ENCODE peak calls at places on chromosomes 4 and X, in six cellular contexts. One of them, this sample, is unnamed.

GRCh38 chr4:177667687-177668086 is 225.4 kb upstream of the AGA start:
- DNase-seq in activated effector memory CD4-positive, alpha-beta T cell treated with Interleukin-2 at 50 U/mL for 16 hours: no peak
- DNase-seq in activated T-cell treated with anti-CD3 and anti-CD28 coated beads for 1 hour: no peak
- DNase-seq in naive thymus-derived CD4-positive, alpha-beta T cell: no peak
- DNase-seq in NCI-H460: peak; percentile 8
- DNase-seq in activated gamma-delta T cell treated with Interleukin-2 at 50 U/mL for 16 hours: no peak
- DNase-seq in this sample: no peak

GRCh38 chr4:19358015-19358414 is 893.7 kb upstream of the SLIT2 start:
- DNase-seq in NCI-H460: no peak
- DNase-seq in activated gamma-delta T cell treated with Interleukin-2 at 50 U/mL for 16 hours: no peak
- DNase-seq in activated T-cell treated with anti-CD3 and anti-CD28 coated beads for 1 hour: no peak
- DNase-seq in activated effector memory CD4-positive, alpha-beta T cell treated with Interleukin-2 at 50 U/mL for 16 hours: no peak
- DNase-seq in naive thymus-derived CD4-positive, alpha-beta T cell: no peak
- DNase-seq in this sample: no peak

GRCh38 chr4:101118641-101119040 is 228.7 kb downstream of the PPP3CA start:
- DNase-seq in NCI-H460: no peak
- DNase-seq in naive thymus-derived CD4-positive, alpha-beta T cell: no peak
- DNase-seq in activated gamma-delta T cell treated with Interleukin-2 at 50 U/mL for 16 hours: no peak
- DNase-seq in activated effector memory CD4-positive, alpha-beta T cell treated with Interleukin-2 at 50 U/mL for 16 hours: no peak
- DNase-seq in activated T-cell treated with anti-CD3 and anti-CD28 coated beads for 1 hour: no peak
- DNase-seq in this sample: no peak

GRCh38 chrX:386239-386767 is 404 bp downstream of the PPP2R3B start:
- DNase-seq in activated T-cell treated with anti-CD3 and anti-CD28 coated beads for 1 hour: no peak
- DNase-seq in activated effector memory CD4-positive, alpha-beta T cell treated with Interleukin-2 at 50 U/mL for 16 hours: no peak
- DNase-seq in naive thymus-derived CD4-positive, alpha-beta T cell: no peak
- DNase-seq in NCI-H460: no peak
- DNase-seq in activated gamma-delta T cell treated with Interleukin-2 at 50 U/mL for 16 hours: peak; percentile 15
- DNase-seq in this sample: no peak

GRCh38 chr4:101256222-101256621 is 91.1 kb downstream of the PPP3CA start:
- DNase-seq in activated gamma-delta T cell treated with Interleukin-2 at 50 U/mL for 16 hours: no peak
- DNase-seq in naive thymus-derived CD4-positive, alpha-beta T cell: no peak
- DNase-seq in activated effector memory CD4-positive, alpha-beta T cell treated with Interleukin-2 at 50 U/mL for 16 hours: no peak
- DNase-seq in activated T-cell treated with anti-CD3 and anti-CD28 coated beads for 1 hour: no peak
- DNase-seq in NCI-H460: no peak
- DNase-seq in this sample: peak; percentile 11

GRCh38 chrX:139931646-139932076 is 1.2 kb downstream of the ATP11C start:
- DNase-seq in activated effector memory CD4-positive, alpha-beta T cell treated with Interleukin-2 at 50 U/mL for 16 hours: no peak
- DNase-seq in naive thymus-derived CD4-positive, alpha-beta T cell: no peak
- DNase-seq in NCI-H460: no peak
- DNase-seq in activated gamma-delta T cell treated with Interleukin-2 at 50 U/mL for 16 hours: no peak
- DNase-seq in activated T-cell treated with anti-CD3 and anti-CD28 coated beads for 1 hour: no peak
- DNase-seq in this sample: no peak

GRCh38 chr4:53121304-53121865 is 244.5 kb downstream of the SCFD2 start:
- DNase-seq in NCI-H460: no peak
- DNase-seq in activated T-cell treated with anti-CD3 and anti-CD28 coated beads for 1 hour: no peak
- DNase-seq in activated effector memory CD4-positive, alpha-beta T cell treated with Interleukin-2 at 50 U/mL for 16 hours: no peak
- DNase-seq in naive thymus-derived CD4-positive, alpha-beta T cell: no peak
- DNase-seq in activated gamma-delta T cell treated with Interleukin-2 at 50 U/mL for 16 hours: no peak
- DNase-seq in this sample: no peak

GRCh38 chr4:39759569-39759968 is 61.6 kb downstream of the UBE2K start:
- DNase-seq in activated effector memory CD4-positive, alpha-beta T cell treated with Interleukin-2 at 50 U/mL for 16 hours: no peak
- DNase-seq in activated T-cell treated with anti-CD3 and anti-CD28 coated beads for 1 hour: no peak
- DNase-seq in activated gamma-delta T cell treated with Interleukin-2 at 50 U/mL for 16 hours: no peak
- DNase-seq in naive thymus-derived CD4-positive, alpha-beta T cell: no peak
- DNase-seq in NCI-H460: no peak
- DNase-seq in this sample: no peak

GRCh38 chrX:49270249-49270921 is 792 bp downstream of the PPP1R3F start:
- DNase-seq in NCI-H460: no peak
- DNase-seq in activated T-cell treated with anti-CD3 and anti-CD28 coated beads for 1 hour: no peak
- DNase-seq in naive thymus-derived CD4-positive, alpha-beta T cell: no peak
- DNase-seq in activated gamma-delta T cell treated with Interleukin-2 at 50 U/mL for 16 hours: no peak
- DNase-seq in activated effector memory CD4-positive, alpha-beta T cell treated with Interleukin-2 at 50 U/mL for 16 hours: no peak
- DNase-seq in this sample: no peak

GRCh38 chrX:17520206-17520605 is 145.2 kb downstream of the NHS start:
- DNase-seq in activated gamma-delta T cell treated with Interleukin-2 at 50 U/mL for 16 hours: no peak
- DNase-seq in activated T-cell treated with anti-CD3 and anti-CD28 coated beads for 1 hour: no peak
- DNase-seq in activated effector memory CD4-positive, alpha-beta T cell treated with Interleukin-2 at 50 U/mL for 16 hours: no peak
- DNase-seq in naive thymus-derived CD4-positive, alpha-beta T cell: no peak
- DNase-seq in NCI-H460: no peak
- DNase-seq in this sample: no peak

GRCh38 chr4:827209-828081 is 1.5 kb upstream of the CPLX1 start:
- DNase-seq in NCI-H460: no peak
- DNase-seq in naive thymus-derived CD4-positive, alpha-beta T cell: no peak
- DNase-seq in activated gamma-delta T cell treated with Interleukin-2 at 50 U/mL for 16 hours: no peak
- DNase-seq in activated T-cell treated with anti-CD3 and anti-CD28 coated beads for 1 hour: no peak
- DNase-seq in activated effector memory CD4-positive, alpha-beta T cell treated with Interleukin-2 at 50 U/mL for 16 hours: no peak
- DNase-seq in this sample: no peak

This sample was measured in HepG2.